ENCODE peak calls at places on chromosomes 1 and 21, in seven cellular contexts. E, K, F, M, D, P and R are unnamed samples.

GRCh38 chr1:208137144-208137682 is 107.0 kb downstream of the PLXNA2 start:
- DNase-seq in E (no peak), M (no peak), P (no peak), F (no peak), K (no peak), D (no peak), R (no peak)

GRCh38 chr1:205986291-205986690 is 16.9 kb downstream of the RAB7B start:
- DNase-seq in E (no peak), D (no peak), P (no peak), M (no peak), K (no peak), F (no peak), R (no peak)

GRCh38 chr1:211247921-211248320 is 11.2 kb upstream of the RCOR3 start:
- DNase-seq in M (no peak), D (no peak), K (no peak), F (no peak), P (no peak), E (no peak), R (no peak)

GRCh38 chr1:15188145-15188544 is 34.6 kb downstream of the TMEM51 start:
- DNase-seq in K (no peak), M (no peak), F (no peak), D (no peak), P (no peak), E (no peak), R (peak; percentile 74)

GRCh38 chr1:39491146-39491921 is at the start of gene BMP8A:
- DNase-seq in M (peak; percentile 78), K (peak; percentile 50), P (peak; percentile 81), D (peak; percentile 75), E (peak; percentile 83), F (peak; percentile 69), R (peak; percentile 20)

GRCh38 chr1:37128091-37128490 is 93.8 kb upstream of the GRIK3 start:
- DNase-seq in K (no peak), P (no peak), M (no peak), E (no peak), D (no peak), F (no peak), R (no peak)

GRCh38 chr1:201183728-201184127 is 6.9 kb upstream of the IGFN1 start:
- DNase-seq in E (no peak), K (no peak), D (no peak), F (no peak), M (no peak), P (no peak), R (no peak)

GRCh38 chr1:149884433-149885363 is 14.7 kb upstream of the BOLA1 start:
- DNase-seq in F (peak; percentile 13), K (no peak), D (no peak), E (no peak), M (no peak), P (peak; percentile 31), R (peak; percentile 66)

GRCh38 chr21:45396620-45396995 is 8.4 kb upstream of the COL18A1 start:
- DNase-seq in D (peak; percentile 42), M (no peak), E (no peak), P (no peak), K (no peak), F (no peak), R (no peak)

GRCh38 chr1:41626146-41626545 is 141.7 kb upstream of the EDN2 start:
- DNase-seq in K (no peak), E (no peak), F (no peak), P (no peak), D (peak; percentile 25), M (no peak), R (no peak)

GRCh38 chr1:231233735-231234417 is 7.1 kb upstream of the GNPAT start:
- DNase-seq in P (no peak), K (no peak), E (peak; percentile 72), D (no peak), M (no peak), F (no peak), R (no peak)

GRCh38 chr1:216582151-216582550 is 141.1 kb downstream of the ESRRG start:
- DNase-seq in M (no peak), F (no peak), E (no peak), K (no peak), P (no peak), D (no peak), R (no peak)

GRCh38 chr1:47434051-47434842 is 3.6 kb upstream of the FOXD2 start:
- DNase-seq in E (no peak), F (no peak), M (no peak), D (peak; percentile 85), K (no peak), P (no peak), R (peak; percentile 41)

GRCh38 chr1:221272940-221273339 is 393.7 kb downstream of the HLX start:
- DNase-seq in P (no peak), D (no peak), M (no peak), K (no peak), F (no peak), E (no peak), R (no peak)

GRCh38 chr1:20080441-20081330 is 10.7 kb downstream of the PLA2G5 start:
- DNase-seq in P (peak; percentile 40), K (no peak), E (no peak), D (peak; percentile 56), M (no peak), F (no peak), R (no peak)

GRCh38 chr1:157155658-157156057 is 17.5 kb upstream of the ETV3 start:
- DNase-seq in E (no peak), M (peak; percentile 45), P (no peak), D (no peak), K (no peak), F (no peak), R (no peak)

GRCh38 chr1:159071970-159072582 is 4.5 kb downstream of the AIM2 start:
- DNase-seq in P (peak; percentile 35), D (no peak), M (no peak), E (peak; percentile 58), K (no peak), F (no peak), R (peak; percentile 61)

GRCh38 chr1:41341756-41342562 is 19.3 kb upstream of the FOXO6 start:
- DNase-seq in P (no peak), M (no peak), K (no peak), D (no peak), F (no peak), E (peak; percentile 72), R (no peak)

GRCh38 chr1:17097125-17097524 is 22.1 kb downstream of the PADI2 start:
- DNase-seq in M (no peak), K (no peak), D (no peak), P (no peak), E (no peak), F (no peak), R (no peak)

GRCh38 chr1:225653463-225654276 is 747 bp upstream of the ENAH start:
- DNase-seq in M (peak; percentile 56), F (peak; percentile 6), E (peak; percentile 62), K (no peak), P (peak; percentile 19), D (peak; percentile 93), R (peak; percentile 70)

GRCh38 chr1:152034654-152035405 is 2.0 kb downstream of the S100A11 start:
- DNase-seq in E (peak; percentile 82), P (peak; percentile 23), K (peak; percentile 35), F (peak; percentile 63), M (peak; percentile 76), D (no peak), R (peak; percentile 37)

GRCh38 chr1:26434161-26434752 is 2.1 kb downstream of the DHDDS start:
- DNase-seq in P (no peak), K (no peak), M (no peak), D (no peak), E (no peak), F (no peak), R (peak; percentile 81)

GRCh38 chr1:27934818-27935549 is at the start of gene SMPDL3B:
- DNase-seq in K (no peak), D (no peak), P (no peak), E (peak; percentile 82), F (no peak), M (peak; percentile 87), R (peak; percentile 41)

GRCh38 chr1:214558002-214558770 is 6.8 kb upstream of the PTPN14 start:
- DNase-seq in F (no peak), K (no peak), M (no peak), P (no peak), D (no peak), E (no peak), R (no peak)

GRCh38 chr1:226682841-226683800 is 56.0 kb downstream of the ITPKB start:
- DNase-seq in K (no peak), M (no peak), D (peak; percentile 57), F (peak; percentile 36), P (no peak), E (no peak), R (no peak)

GRCh38 chr1:239810071-239810481 is 281.6 kb upstream of the FMN2 start:
- DNase-seq in P (no peak), F (no peak), D (no peak), M (peak; percentile 18), K (no peak), E (no peak), R (no peak)